ENCODE peak calls at places on chromosomes 5 and 9, in eight cellular contexts. H, B, Y, E, D, I, X and R are unnamed samples.

GRCh38 chr5:10307206-10308148 is at the start of gene CMBL:
- DNase-seq in H (peak; percentile 62), B (no peak), Y (no peak), E (peak; percentile 13), D (peak; percentile 74), I (peak; percentile 68), X (peak; percentile 28), R (peak; percentile 10)

GRCh38 chr5:181243521-181244307 is at the start of gene RACK1:
- DNase-seq in H (peak; percentile 90), B (no peak), Y (no peak), E (peak; percentile 89), D (peak; percentile 92), I (peak; percentile 91), X (peak; percentile 90), R (no peak)

GRCh38 chr5:95403996-95404395 is 12.8 kb downstream of the FAM81B start:
- DNase-seq in H (no peak), B (no peak), Y (no peak), E (no peak), D (no peak), I (no peak), X (no peak), R (no peak)

GRCh38 chr9:113787871-113788270 is 88.2 kb upstream of the ZNF618 start:
- DNase-seq in H (no peak), B (no peak), Y (no peak), E (no peak), D (no peak), I (no peak), X (no peak), R (no peak)

GRCh38 chr5:31800351-31800750 is 161.4 kb downstream of the PDZD2 start:
- DNase-seq in H (no peak), B (no peak), Y (no peak), E (no peak), D (no peak), I (no peak), X (no peak), R (no peak)

GRCh38 chr9:27985714-27986113 is 412.4 kb upstream of the C9orf72 start:
- DNase-seq in H (no peak), B (no peak), Y (no peak), E (no peak), D (no peak), I (no peak), X (no peak), R (no peak)

GRCh38 chr5:72836810-72837209 is 20.3 kb downstream of the TNPO1 start:
- DNase-seq in H (no peak), B (no peak), Y (no peak), E (no peak), D (no peak), I (no peak), X (no peak), R (peak; percentile 7)

GRCh38 chr9:125663127-125663526 is 43.9 kb downstream of the MAPKAP1 start:
- DNase-seq in H (peak; percentile 57), B (no peak), Y (no peak), E (no peak), D (no peak), I (no peak), X (no peak), R (peak; percentile 54)

GRCh38 chr9:115035872-115036612 is 81.9 kb downstream of the TNC start:
- DNase-seq in H (peak; percentile 50), B (peak; percentile 59), Y (no peak), E (no peak), D (no peak), I (no peak), X (peak; percentile 22), R (peak; percentile 91)

GRCh38 chr5:116237917-116238502 is 153.2 kb downstream of the COMMD10 start:
- DNase-seq in H (peak; percentile 6), B (no peak), Y (no peak), E (no peak), D (no peak), I (no peak), X (no peak), R (no peak)

GRCh38 chr5:124596595-124597388 is 149.6 kb downstream of the ZNF608 start:
- DNase-seq in H (peak; percentile 84), B (no peak), Y (no peak), E (no peak), D (no peak), I (no peak), X (no peak), R (peak; percentile 51)

GRCh38 chr5:96302174-96302738 is 130.8 kb downstream of the PCSK1 start:
- DNase-seq in H (no peak), B (no peak), Y (no peak), E (no peak), D (no peak), I (no peak), X (no peak), R (peak; percentile 11)